ENCODE peak calls at places on chromosome 20, in four cellular contexts. V, D, B and N are unnamed samples.
A peak's percentile ranks its signal among the peaks of the same experiment; 100 is the strongest.

GRCh38 chr20:39214778-39215177 is 252.6 kb downstream of the DHX35 start:
- DNase-seq in V (no peak), B (no peak), D (no peak), N (no peak)

GRCh38 chr20:62656205-62656918 is 14.1 kb downstream of the SLCO4A1 start:
- DNase-seq in V (no peak), D (no peak), B (no peak), N (no peak)

GRCh38 chr20:58213716-58214115 is 14.7 kb downstream of the ANKRD60 start:
- DNase-seq in B (no peak), D (no peak), V (no peak), N (no peak)

GRCh38 chr20:45445805-45446562 is 23.6 kb upstream of the WFDC2 start:
- DNase-seq in V (no peak), B (no peak), D (peak; percentile 5), N (no peak)

GRCh38 chr20:51700809-51701285 is 67.3 kb downstream of the ATP9A start:
- DNase-seq in D (no peak), V (no peak), B (no peak), N (peak; percentile 12)

GRCh38 chr20:38145094-38146075 is 19.7 kb downstream of the TGM2 start:
- DNase-seq in D (no peak), B (no peak), V (no peak), N (no peak)

GRCh38 chr20:17226410-17227198 is at the start of gene PCSK2:
- DNase-seq in B (peak; percentile 7), V (no peak), D (peak; percentile 88), N (peak; percentile 77)

GRCh38 chr20:31573555-31574295 is 31.4 kb upstream of the ID1 start:
- DNase-seq in D (peak; percentile 84), V (no peak), B (no peak), N (peak; percentile 97)

GRCh38 chr20:50729925-50730764 is 1.2 kb upstream of the PARD6B start:
- DNase-seq in D (no peak), B (no peak), V (no peak), N (no peak)

GRCh38 chr20:59125909-59126308 is 37.7 kb upstream of the ZNF831 start:
- DNase-seq in V (no peak), B (no peak), D (no peak), N (no peak)

GRCh38 chr20:5430670-5431069 is 113.9 kb upstream of the PROKR2 start:
- DNase-seq in B (no peak), D (no peak), V (no peak), N (no peak)

GRCh38 chr20:9225879-9226278 is 157.0 kb downstream of the PLCB4 start:
- DNase-seq in B (no peak), D (no peak), V (no peak), N (no peak)

GRCh38 chr20:58075980-58076749 is 152.3 kb downstream of the ANKRD60 start:
- DNase-seq in D (no peak), B (no peak), V (no peak), N (no peak)

GRCh38 chr20:41617059-41617921 is 887 bp downstream of the CHD6 start:
- DNase-seq in D (peak; percentile 22), B (no peak), V (peak; percentile 17), N (no peak)

GRCh38 chr20:62122659-62123449 is 579 bp downstream of the LSM14B start:
- DNase-seq in B (no peak), V (peak; percentile 26), D (peak; percentile 32), N (peak; percentile 49)

GRCh38 chr20:12968472-12968871 is 40.3 kb upstream of the SPTLC3 start:
- DNase-seq in B (no peak), D (no peak), V (no peak), N (no peak)

GRCh38 chr20:48384147-48384818 is 443.5 kb downstream of the PREX1 start:
- DNase-seq in D (no peak), V (no peak), B (no peak), N (no peak)

GRCh38 chr20:45919536-45919933 is 7.6 kb upstream of the PLTP start:
- DNase-seq in B (no peak), V (no peak), D (peak; percentile 3), N (peak; percentile 26)